ENCODE peak calls at places on chromosomes 11 and 22, in four cellular contexts. W is Caco-2, E is IMR-90, Z is tibial artery. L is an unnamed sample.

GRCh38 chr11:83241291-83241946 is 44.7 kb downstream of the CCDC90B start:
- DNase-seq in W (peak), Z (no peak), E (peak), L (no peak)

GRCh38 chr22:17434856-17435255 is 65.6 kb downstream of the CECR2 start:
- DNase-seq in E (no peak), W (no peak), Z (no peak), L (no peak)

GRCh38 chr11:31987118-31988005 is 103.5 kb upstream of the RCN1 start:
- DNase-seq in Z (no peak), E (no peak), W (no peak), L (no peak)

GRCh38 chr22:29625090-29625825 is 21.8 kb downstream of the NF2 start:
- DNase-seq in E (peak), W (peak), Z (no peak), L (no peak)

GRCh38 chr11:3022982-3023381 is 30.9 kb upstream of the NAP1L4 start:
- DNase-seq in Z (no peak), W (no peak), E (peak), L (no peak)

GRCh38 chr11:92941676-92942571 is 27.5 kb upstream of the MTNR1B start:
- DNase-seq in Z (no peak), W (no peak), E (peak), L (no peak)

GRCh38 chr11:22042081-22042480 is 150.8 kb upstream of the ANO5 start:
- DNase-seq in W (no peak), E (no peak), Z (no peak), L (no peak)

GRCh38 chr11:112878228-112878627 is 83.0 kb upstream of the NCAM1 start:
- DNase-seq in E (no peak), W (no peak), Z (no peak), L (no peak)

GRCh38 chr22:38107692-38108515 is 2.6 kb downstream of the BAIAP2L2 start:
- DNase-seq in W (peak), Z (no peak), E (no peak), L (no peak)

GRCh38 chr11:86672007-86672621 is at the start of gene ME3:
- DNase-seq in W (peak), E (peak), Z (peak), L (peak)

GRCh38 chr11:9905562-9905961 is 241.7 kb downstream of the SWAP70 start:
- DNase-seq in Z (no peak), W (no peak), E (no peak), L (no peak)

GRCh38 chr11:125410091-125410490 is 86.0 kb downstream of the FEZ1 start:
- DNase-seq in Z (no peak), W (no peak), E (no peak), L (no peak)

GRCh38 chr11:72996959-72997358 is 145.2 kb downstream of the FCHSD2 start:
- DNase-seq in W (no peak), E (no peak), Z (no peak), L (no peak)

GRCh38 chr11:15688351-15688792 is 573.6 kb downstream of the INSC start:
- DNase-seq in W (no peak), E (peak), Z (no peak), L (peak)

GRCh38 chr11:102225689-102226562 is 91.4 kb upstream of the BIRC3 start:
- DNase-seq in Z (no peak), W (no peak), E (peak), L (no peak)

GRCh38 chr11:23288001-23288783 is 427.9 kb upstream of the CCDC179 start:
- DNase-seq in Z (no peak), E (peak), W (no peak), L (no peak)

GRCh38 chr11:1652026-1652425 is 22.5 kb downstream of the KRTAP5-5 start:
- DNase-seq in E (no peak), W (no peak), Z (peak), L (no peak)

GRCh38 chr11:47067401-47067800 is 109.3 kb downstream of the ARFGAP2 start:
- DNase-seq in W (no peak), Z (no peak), E (no peak), L (no peak)

GRCh38 chr22:21633481-21633880 is 921 bp downstream of the CCDC116 start:
- DNase-seq in E (no peak), Z (no peak), W (no peak), L (no peak)

GRCh38 chr11:72641900-72642814 is 32.1 kb downstream of the PDE2A start:
- DNase-seq in Z (peak), E (no peak), W (peak), L (peak)

GRCh38 chr11:6489338-6489737 is 7.7 kb upstream of the DNHD1 start:
- DNase-seq in E (no peak), W (peak), Z (no peak), L (no peak)

GRCh38 chr22:46737976-46738641 is at the start of gene CERK:
- DNase-seq in Z (peak), W (peak), E (peak), L (peak)

GRCh38 chr11:129894281-129895125 is 875 bp downstream of the NFRKB start:
- DNase-seq in W (no peak), Z (no peak), E (peak), L (no peak)

GRCh38 chr11:134760957-134761356 is 348.9 kb upstream of the B3GAT1 start:
- DNase-seq in W (no peak), E (no peak), Z (no peak), L (no peak)

GRCh38 chr22:42299586-42300285 is 29.3 kb upstream of the TCF20 start:
- DNase-seq in E (no peak), W (peak), Z (no peak), L (peak)

GRCh38 chr22:27438271-27438980 is 363.1 kb downstream of the MN1 start:
- DNase-seq in Z (peak), E (peak), W (no peak), L (no peak)

GRCh38 chr11:33899383-33900037 is 7.6 kb upstream of the LMO2 start:
- DNase-seq in W (no peak), E (peak), Z (peak), L (peak)

GRCh38 chr22:48098936-48099245 is 1336.4 kb downstream of the TBC1D22A start:
- DNase-seq in W (no peak), E (no peak), Z (peak), L (no peak)

GRCh38 chr11:383431-383830 is 10.6 kb upstream of the PKP3 start:
- DNase-seq in W (no peak), Z (no peak), E (no peak), L (no peak)

GRCh38 chr11:123351375-123351774 is 78.7 kb upstream of the GRAMD1B start:
- DNase-seq in Z (no peak), W (no peak), E (no peak), L (peak)

GRCh38 chr11:120432056-120433018 is 79.2 kb upstream of the GRIK4 start:
- DNase-seq in Z (no peak), E (peak), W (no peak), L (no peak)
- H3K4me3 ChIP-seq in Z (peak), E (no peak), W (no peak), L (no peak)

GRCh38 chr22:35542972-35543516 is 2.4 kb downstream of the RASD2 start:
- DNase-seq in W (no peak), E (no peak), Z (no peak), L (no peak)
- TF ChIP-seq CTCF in W (no peak), E (no peak), Z (no peak), L (no peak)

DNA sequence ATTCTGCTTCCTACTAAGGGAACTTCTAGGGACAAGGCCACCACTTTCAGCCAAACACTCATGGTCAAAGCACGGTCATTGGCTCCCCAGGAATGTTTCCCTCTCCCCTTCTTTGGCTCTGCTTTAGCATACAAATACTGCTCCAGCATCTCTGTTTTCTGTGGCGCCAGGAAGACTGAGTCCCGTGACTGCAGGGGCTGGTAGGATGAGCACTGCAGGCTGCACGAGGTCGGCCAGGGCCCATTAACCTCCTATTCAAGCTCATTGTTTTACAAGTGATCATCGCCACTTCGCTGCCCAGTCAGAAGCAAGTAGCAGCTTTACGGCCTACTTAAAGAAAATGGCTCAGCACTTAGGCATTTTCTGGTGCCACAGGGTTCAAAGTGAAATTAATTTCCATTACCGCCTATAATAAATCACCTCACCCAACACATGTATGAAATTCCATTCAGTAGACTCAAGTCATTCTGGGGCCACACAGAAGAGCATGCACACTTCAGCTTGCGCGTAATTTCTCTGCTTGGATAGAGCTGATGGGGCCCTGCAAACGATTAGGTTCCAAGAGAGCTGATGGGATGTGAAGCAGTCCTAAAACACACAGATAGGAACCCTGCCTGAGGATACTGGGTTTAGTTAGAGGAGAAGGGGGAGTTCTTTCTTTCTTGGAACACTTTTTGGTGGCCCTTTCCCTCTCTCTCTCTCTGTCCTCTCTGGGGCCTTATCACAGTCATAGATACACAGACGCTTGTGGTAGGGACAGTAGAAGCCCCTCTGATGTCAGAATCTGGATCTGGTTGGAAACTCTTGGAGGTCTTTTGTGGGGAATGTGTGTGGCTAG is 173.7 kb downstream of the KIF18A start:
- DNase-seq in W (no peak), Z (peak), E (peak), L (no peak)
- H3K4me3 ChIP-seq in W (no peak), Z (no peak), E (peak), L (no peak)

GRCh38 chr11:14422814-14423182 is 63.8 kb upstream of the RRAS2 start:
- DNase-seq in W (no peak), E (no peak), Z (no peak), L (no peak)

GRCh38 chr11:14422052-14422813 is 63.2 kb upstream of the RRAS2 start:
- DNase-seq in E (peak), Z (peak), W (peak), L (peak)

GRCh38 chr11:14417975-14418374 is 59.0 kb upstream of the RRAS2 start:
- DNase-seq in Z (no peak), E (peak), W (no peak), L (no peak)

GRCh38 chr11:14418801-14419417 is 59.9 kb upstream of the RRAS2 start:
- DNase-seq in E (peak), W (peak), Z (no peak), L (no peak)

GRCh38 chr11:14420223-14420622 is 61.2 kb upstream of the RRAS2 start:
- DNase-seq in E (no peak), Z (no peak), W (peak), L (no peak)
- TF ChIP-seq CTCF in E (no peak), Z (no peak), W (no peak), L (no peak)

GRCh38 chr11:65183201-65183891 is 1.6 kb downstream of the CAPN1 start:
- DNase-seq in Z (no peak), W (no peak), E (no peak), L (no peak)
- H3K4me3 ChIP-seq in Z (peak), W (no peak), E (no peak), L (peak)

L was measured in left ventricle myocardium inferior.